ENCODE peak calls at places on chromosomes 2 and 18, in five cellular contexts. A, U, F, W and X are unnamed samples.

GRCh38 chr2:179855673-179856072 is 5.7 kb downstream of the ZNF385B start:
- DNase-seq in A (no peak), U (no peak), F (no peak), W (no peak), X (no peak)

GRCh38 chr2:208820289-208820688 is 413.7 kb downstream of the PTH2R start:
- DNase-seq in A (no peak), U (no peak), F (no peak), W (no peak), X (no peak)

GRCh38 chr2:181753686-181754085 is 73.4 kb upstream of the NEUROD1 start:
- DNase-seq in A (no peak), U (no peak), F (no peak), W (no peak), X (no peak)

GRCh38 chr18:26656944-26657536 is 108.7 kb upstream of the KCTD1 start:
- DNase-seq in A (peak; percentile 74), U (peak; percentile 71), F (no peak), W (peak; percentile 85), X (no peak)

GRCh38 chr18:37612941-37613340 is 47.3 kb upstream of the CELF4 start:
- DNase-seq in A (no peak), U (no peak), F (no peak), W (no peak), X (no peak)

GRCh38 chr2:106960633-106961205 is 74.8 kb upstream of the ST6GAL2 start:
- DNase-seq in A (no peak), U (no peak), F (no peak), W (no peak), X (no peak)

GRCh38 chr2:99340669-99341236 is 3.6 kb downstream of the EIF5B start:
- DNase-seq in A (no peak), U (no peak), F (no peak), W (no peak), X (peak; percentile 23)

GRCh38 chr2:16249269-16250055 is 309.1 kb downstream of the MYCN start:
- DNase-seq in A (no peak), U (no peak), F (no peak), W (no peak), X (no peak)

GRCh38 chr2:2644040-2644439 is 313.0 kb upstream of the MYT1L start:
- DNase-seq in A (no peak), U (no peak), F (no peak), W (no peak), X (no peak)

GRCh38 chr2:217417536-217417935 is 557.7 kb upstream of the TNP1 start:
- DNase-seq in A (no peak), U (no peak), F (no peak), W (no peak), X (no peak)

GRCh38 chr2:220076734-220077133 is 449.3 kb downstream of the SLC4A3 start:
- DNase-seq in A (no peak), U (no peak), F (no peak), W (no peak), X (no peak)

GRCh38 chr2:158998486-158999248 is 30.2 kb downstream of the TANC1 start:
- DNase-seq in A (peak; percentile 40), U (no peak), F (no peak), W (no peak), X (no peak)

GRCh38 chr2:36290306-36290705 is 65.3 kb upstream of the CRIM1 start:
- DNase-seq in A (no peak), U (no peak), F (no peak), W (no peak), X (no peak)

GRCh38 chr2:159150208-159150607 is 136.3 kb downstream of the WDSUB1 start:
- DNase-seq in A (peak; percentile 28), U (no peak), F (no peak), W (no peak), X (peak; percentile 35)

GRCh38 chr2:53302455-53302854 is 465.1 kb upstream of the CHAC2 start:
- DNase-seq in A (no peak), U (no peak), F (no peak), W (no peak), X (no peak)

GRCh38 chr2:41922177-41922576 is 125.6 kb upstream of the PKDCC start:
- DNase-seq in A (no peak), U (no peak), F (no peak), W (no peak), X (peak; percentile 89)

GRCh38 chr18:69944434-69944833 is 3.2 kb downstream of the CD226 start:
- DNase-seq in A (no peak), U (no peak), F (no peak), W (no peak), X (no peak)

GRCh38 chr2:70962211-70962884 is 16.1 kb upstream of the ANKRD53 start:
- DNase-seq in A (peak; percentile 14), U (no peak), F (no peak), W (no peak), X (no peak)

GRCh38 chr2:28052691-28053090 is 162.2 kb downstream of the BABAM2 start:
- DNase-seq in A (no peak), U (no peak), F (no peak), W (no peak), X (no peak)

GRCh38 chr2:180324191-180324590 is 317.1 kb upstream of the CWC22 start:
- DNase-seq in A (no peak), U (no peak), F (no peak), W (no peak), X (no peak)

GRCh38 chr2:8550481-8550880 is 131.4 kb upstream of the ID2 start:
- DNase-seq in A (peak; percentile 10), U (no peak), F (no peak), W (peak; percentile 14), X (no peak)

GRCh38 chr2:58539973-58540372 is 298.8 kb upstream of the FANCL start:
- DNase-seq in A (no peak), U (no peak), F (no peak), W (no peak), X (no peak)

GRCh38 chr18:64219511-64219910 is 70.6 kb upstream of the LINC00305 start:
- DNase-seq in A (no peak), U (no peak), F (no peak), W (no peak), X (no peak)

GRCh38 chr2:232545511-232546375 is 4.6 kb downstream of the TIGD1 start:
- DNase-seq in A (no peak), U (no peak), F (no peak), W (no peak), X (no peak)

GRCh38 chr18:65725421-65726050 is 25.3 kb upstream of the CDH7 start:
- DNase-seq in A (peak; percentile 23), U (peak; percentile 33), F (no peak), W (no peak), X (peak; percentile 14)

GRCh38 chr2:30272761-30273573 is 41.6 kb downstream of the LBH start:
- DNase-seq in A (no peak), U (peak; percentile 29), F (no peak), W (no peak), X (no peak)

DNA sequence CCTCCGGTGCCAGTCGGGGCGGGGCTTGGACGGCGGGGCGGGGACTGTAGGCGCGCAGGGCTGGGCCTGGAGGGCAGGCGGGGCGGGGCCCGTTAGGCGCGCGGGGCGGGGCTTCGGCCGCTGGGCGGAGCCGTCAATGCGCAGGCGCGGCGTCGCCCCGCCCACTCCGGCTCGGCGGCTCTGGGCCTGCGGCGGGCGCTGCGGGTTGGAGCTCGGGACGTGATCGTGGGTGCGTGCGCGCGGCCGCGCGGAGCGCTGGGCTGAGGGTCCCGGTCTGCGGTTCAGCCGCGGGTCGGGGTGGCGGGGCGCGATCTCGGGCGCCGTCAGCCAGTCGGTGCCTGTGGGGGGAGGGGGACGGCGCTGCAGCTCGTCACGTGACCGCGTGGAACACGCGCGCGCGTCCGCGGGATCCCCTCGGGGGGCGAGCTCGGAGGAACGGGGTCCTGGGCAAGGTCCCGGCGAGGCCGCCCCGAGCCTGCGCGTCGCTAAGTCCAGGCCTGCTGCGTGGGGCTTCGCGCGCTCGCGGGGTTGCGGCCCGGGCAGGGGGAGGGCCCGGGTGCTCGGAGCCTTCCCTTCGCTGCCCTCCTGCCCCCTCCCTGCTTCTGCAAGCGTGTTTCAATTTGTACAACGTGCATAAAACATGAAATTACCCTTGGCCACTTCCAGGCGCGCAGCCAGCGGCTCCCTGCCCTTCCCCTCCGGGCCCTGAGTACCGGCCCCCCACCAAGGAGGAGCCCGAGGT is at the start of gene D2HGDH:
- DNase-seq in A (peak; percentile 95), U (peak; percentile 97), F (peak; percentile 98), W (peak; percentile 97), X (peak; percentile 96)
- TF ChIP-seq POLR2A in A (peak; percentile 73), U (peak; percentile 28), F (peak; percentile 37), W (no peak), X (peak; percentile 49)

DNA sequence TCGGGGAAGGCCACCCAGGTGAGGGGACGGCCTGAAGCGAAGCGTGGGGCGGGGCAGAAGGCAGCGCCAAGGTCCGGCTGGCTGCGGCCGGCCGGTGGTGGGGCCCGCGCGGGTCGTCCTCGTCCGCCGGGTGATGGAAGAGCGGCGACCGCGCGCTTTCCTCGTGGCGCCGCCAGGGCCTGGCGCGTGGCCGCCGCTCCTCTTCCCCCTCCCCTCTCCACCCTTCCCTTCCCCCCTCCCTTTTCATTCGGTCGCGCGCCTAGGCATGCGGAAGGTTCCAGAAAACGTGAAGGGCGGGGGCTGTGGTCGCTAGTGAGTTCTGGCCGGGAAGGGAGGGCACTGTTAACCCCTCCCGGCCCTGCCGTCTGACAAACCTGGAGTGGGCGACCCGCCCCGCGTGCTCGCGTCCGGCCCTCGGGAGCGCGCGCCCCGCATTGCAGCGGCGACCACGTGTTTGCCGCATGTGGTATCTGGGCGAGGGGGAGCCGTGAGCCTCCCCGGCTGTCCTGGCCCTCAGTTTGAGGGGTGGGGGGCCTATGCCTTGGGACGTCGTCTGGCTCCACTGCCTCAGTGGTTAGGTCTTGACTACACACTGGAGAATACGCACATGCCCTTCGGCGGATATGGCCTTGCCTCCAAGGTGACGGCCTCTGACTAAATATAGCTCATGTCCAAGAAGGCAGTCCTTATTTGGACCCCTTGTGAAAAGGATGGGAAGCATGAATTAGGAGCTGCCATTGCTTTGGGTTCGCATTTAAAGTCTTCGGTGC is 578 bp downstream of the MAT2A start:
- DNase-seq in A (peak; percentile 72), U (peak; percentile 71), F (peak; percentile 64), W (peak; percentile 64), X (peak; percentile 86)
- TF ChIP-seq POLR2A in A (no peak), U (no peak), F (no peak), W (no peak), X (peak; percentile 92)

GRCh38 chr2:64629875-64630274 is 23.8 kb downstream of the SERTAD2 start:
- DNase-seq in A (no peak), U (no peak), F (peak; percentile 3), W (no peak), X (no peak)

GRCh38 chr2:64632855-64633819 is 20.6 kb downstream of the SERTAD2 start:
- DNase-seq in A (no peak), U (no peak), F (peak; percentile 13), W (no peak), X (no peak)

GRCh38 chr2:64627860-64628841 is 25.6 kb downstream of the SERTAD2 start:
- DNase-seq in A (no peak), U (no peak), F (no peak), W (peak; percentile 20), X (no peak)

GRCh38 chr2:64629329-64629781 is 24.4 kb downstream of the SERTAD2 start:
- DNase-seq in A (no peak), U (no peak), F (peak; percentile 6), W (peak; percentile 26), X (no peak)

DNA sequence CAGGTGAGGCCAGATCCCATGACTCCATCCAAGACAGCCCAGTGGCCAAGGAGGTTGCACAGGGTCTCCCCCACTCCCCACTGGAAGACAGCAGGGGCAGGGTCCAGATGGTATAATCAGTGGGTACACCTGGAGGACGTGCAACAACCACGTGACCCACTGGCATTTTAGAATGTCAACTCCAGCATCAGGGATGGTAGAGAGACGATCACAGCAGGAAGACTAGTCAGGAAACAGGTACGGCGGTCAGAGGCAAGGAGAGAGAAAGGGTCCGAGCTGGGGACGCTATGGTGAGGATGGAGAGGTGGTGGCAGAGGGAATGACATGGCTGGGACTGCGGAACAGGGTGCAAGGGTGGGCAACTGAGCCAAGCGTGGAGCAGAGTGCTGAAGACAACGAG is 23.0 kb downstream of the SERTAD2 start:
- DNase-seq in A (no peak), U (no peak), F (peak; percentile 8), W (peak; percentile 13), X (no peak)
- TF ChIP-seq POLR2A in A (no peak), U (no peak), F (no peak), W (no peak), X (no peak)

GRCh38 chr18:79334496-79335233 is 61.1 kb upstream of the NFATC1 start:
- DNase-seq in A (no peak), U (no peak), F (no peak), W (no peak), X (no peak)
- TF ChIP-seq POLR2A in A (no peak), U (no peak), F (no peak), W (no peak), X (no peak)